ENCODE peak calls at places on chromosomes 12 and 14, in four cellular contexts. One of them, this sample, is unnamed.

GRCh38 chr14:49505026-49505766 is 81.0 kb downstream of the RPS29 start:
- DNase-seq in GM12878: no peak
- DNase-seq in K562: no peak
- DNase-seq in IMR-90: peak; percentile 1
- DNase-seq in this sample: no peak

GRCh38 chr14:51534623-51535022 is 117.1 kb upstream of the FRMD6 start:
- DNase-seq in GM12878: no peak
- DNase-seq in IMR-90: peak; percentile 67
- DNase-seq in K562: no peak
- DNase-seq in this sample: no peak

GRCh38 chr14:71196921-71197320 is 289.7 kb downstream of the PCNX1 start:
- DNase-seq in GM12878: no peak
- DNase-seq in IMR-90: no peak
- DNase-seq in K562: no peak
- DNase-seq in this sample: no peak

GRCh38 chr12:31651893-31652521 is 7.5 kb upstream of the ETFBKMT start:
- DNase-seq in GM12878: no peak
- DNase-seq in K562: no peak
- DNase-seq in IMR-90: no peak
- DNase-seq in this sample: no peak

GRCh38 chr14:31895206-31895605 is 181.9 kb upstream of the ARHGAP5 start:
- DNase-seq in GM12878: no peak
- DNase-seq in K562: no peak
- DNase-seq in IMR-90: peak; percentile 89
- DNase-seq in this sample: no peak

GRCh38 chr12:49568442-49568776 is 467 bp upstream of the MCRS1 start:
- DNase-seq in K562: no peak
- DNase-seq in IMR-90: no peak
- DNase-seq in GM12878: no peak
- DNase-seq in this sample: no peak

GRCh38 chr14:69845050-69845581 is 34.1 kb upstream of the SMOC1 start:
- DNase-seq in K562: no peak
- DNase-seq in GM12878: no peak
- DNase-seq in IMR-90: no peak
- DNase-seq in this sample: no peak

GRCh38 chr12:12513416-12514006 is 49.2 kb downstream of the DUSP16 start:
- DNase-seq in GM12878: no peak
- DNase-seq in K562: no peak
- DNase-seq in IMR-90: no peak
- DNase-seq in this sample: no peak

GRCh38 chr12:1919763-1920162 is 1.3 kb upstream of the CACNA2D4 start:
- DNase-seq in GM12878: no peak
- DNase-seq in IMR-90: no peak
- DNase-seq in K562: peak; percentile 1
- DNase-seq in this sample: no peak

GRCh38 chr14:23457587-23458445 is 11.7 kb upstream of the NGDN start:
- DNase-seq in K562: no peak
- DNase-seq in GM12878: no peak
- DNase-seq in IMR-90: no peak
- DNase-seq in this sample: no peak

GRCh38 chr14:30420489-30420888 is 138.5 kb upstream of the G2E3 start:
- DNase-seq in IMR-90: no peak
- DNase-seq in K562: no peak
- DNase-seq in GM12878: no peak
- DNase-seq in this sample: no peak

GRCh38 chr14:30417121-30417520 is 141.8 kb upstream of the G2E3 start:
- DNase-seq in GM12878: no peak
- DNase-seq in IMR-90: no peak
- DNase-seq in K562: no peak
- DNase-seq in this sample: peak; percentile 7

GRCh38 chr14:30417999-30418398 is 141.0 kb upstream of the G2E3 start:
- DNase-seq in GM12878: no peak
- DNase-seq in IMR-90: no peak
- DNase-seq in K562: no peak
- DNase-seq in this sample: no peak

GRCh38 chr14:30419037-30419436 is 139.9 kb upstream of the G2E3 start:
- DNase-seq in IMR-90: no peak
- DNase-seq in K562: no peak
- DNase-seq in GM12878: no peak
- DNase-seq in this sample: no peak
- TF ChIP-seq ELK1 in IMR-90: no peak
- TF ChIP-seq ELK1 in K562: no peak
- TF ChIP-seq ELK1 in GM12878: no peak
- TF ChIP-seq ELK1 in this sample: no peak

DNA sequence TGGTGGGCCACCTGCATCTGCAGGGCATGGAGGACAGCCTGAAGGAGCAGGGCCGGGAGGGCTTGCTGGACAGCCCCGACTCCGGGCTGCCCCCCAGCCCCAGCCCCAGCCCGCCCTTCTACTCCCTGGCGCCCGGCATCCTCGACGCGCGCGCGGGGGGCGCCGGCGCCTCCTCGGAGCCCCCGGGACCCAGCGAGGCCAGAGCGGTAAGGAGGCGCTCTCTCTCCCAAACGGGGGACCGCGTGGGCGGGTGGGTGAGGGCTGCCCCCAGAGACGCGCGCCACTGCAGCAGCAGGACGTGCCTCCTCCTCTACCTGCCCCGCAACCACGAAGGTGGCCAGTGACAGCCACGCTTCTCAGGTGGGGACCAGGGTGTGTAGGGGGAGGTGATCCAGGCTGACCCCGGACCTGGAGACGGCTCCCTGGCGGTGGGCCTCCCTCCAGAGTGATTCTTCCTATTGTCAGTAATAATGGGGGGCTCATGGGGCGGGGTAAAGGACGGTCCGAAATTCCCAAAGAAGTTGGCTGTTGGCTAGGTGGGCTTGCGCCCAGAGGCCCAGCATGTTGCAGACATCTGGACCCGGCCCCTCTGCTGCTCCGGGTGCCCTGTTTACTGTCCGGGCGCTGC is 652 bp downstream of the RFLNA start:
- DNase-seq in IMR-90: no peak
- DNase-seq in GM12878: no peak
- DNase-seq in K562: no peak
- DNase-seq in this sample: no peak
- TF ChIP-seq ELK1 in IMR-90: no peak
- TF ChIP-seq ELK1 in GM12878: no peak
- TF ChIP-seq ELK1 in K562: no peak
- TF ChIP-seq ELK1 in this sample: no peak

GRCh38 chr12:57178213-57178612 is 30.8 kb upstream of the LRP1-AS start:
- DNase-seq in GM12878: no peak
- DNase-seq in IMR-90: no peak
- DNase-seq in K562: peak; percentile 40
- DNase-seq in this sample: peak; percentile 52

GRCh38 chr12:57175428-57176138 is 28.2 kb upstream of the LRP1-AS start:
- DNase-seq in GM12878: no peak
- DNase-seq in IMR-90: peak; percentile 71
- DNase-seq in K562: peak; percentile 82
- DNase-seq in this sample: peak; percentile 88

GRCh38 chr12:57177354-57177753 is 29.9 kb upstream of the LRP1-AS start:
- DNase-seq in IMR-90: no peak
- DNase-seq in K562: no peak
- DNase-seq in GM12878: no peak
- DNase-seq in this sample: no peak

GRCh38 chr12:57176139-57176477 is 28.7 kb upstream of the LRP1-AS start:
- DNase-seq in K562: no peak
- DNase-seq in GM12878: no peak
- DNase-seq in IMR-90: no peak
- DNase-seq in this sample: no peak

DNA sequence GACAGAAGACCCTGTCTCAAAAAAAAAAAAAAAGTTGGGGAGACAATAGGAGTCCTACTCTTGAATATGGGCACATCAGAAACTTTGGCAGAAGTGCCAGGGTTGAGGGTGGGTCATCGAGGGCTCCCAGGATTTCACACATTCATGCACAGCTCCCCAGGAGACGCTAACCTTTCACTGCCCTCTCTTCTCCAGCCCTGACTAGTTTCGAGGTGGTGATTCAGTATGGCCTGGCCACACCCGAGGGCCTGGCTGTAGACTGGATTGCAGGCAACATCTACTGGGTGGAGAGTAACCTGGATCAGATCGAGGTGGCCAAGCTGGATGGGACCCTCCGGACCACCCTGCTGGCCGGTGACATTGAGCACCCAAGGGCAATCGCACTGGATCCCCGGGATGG is 29.4 kb upstream of the LRP1-AS start:
- DNase-seq in GM12878: no peak
- DNase-seq in IMR-90: no peak
- DNase-seq in K562: no peak
- DNase-seq in this sample: no peak
- TF ChIP-seq ELK1 in GM12878: no peak
- TF ChIP-seq ELK1 in IMR-90: no peak
- TF ChIP-seq ELK1 in K562: no peak
- TF ChIP-seq ELK1 in this sample: no peak

DNA sequence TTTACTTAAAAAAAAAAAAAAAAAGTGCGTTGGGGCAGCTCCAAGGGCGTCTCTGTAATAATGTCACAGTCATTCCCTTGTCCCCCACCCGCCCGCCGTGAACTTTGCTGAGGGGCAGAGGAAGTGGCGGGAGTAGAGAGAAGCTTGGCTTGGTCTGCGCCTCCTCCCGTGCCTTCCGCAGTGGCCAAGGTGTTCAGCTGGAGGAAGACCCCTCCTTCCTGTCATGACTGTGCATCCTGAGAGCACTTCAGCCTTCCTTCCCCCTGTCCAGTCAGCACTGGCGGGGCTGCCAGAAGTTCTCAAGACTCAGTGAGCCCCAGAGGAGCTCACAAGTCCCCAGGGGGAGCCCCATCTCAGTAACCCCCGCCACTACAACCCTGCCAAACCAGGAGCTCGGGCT is 32.2 kb downstream of the AACS start:
- DNase-seq in K562: no peak
- DNase-seq in GM12878: no peak
- DNase-seq in IMR-90: no peak
- DNase-seq in this sample: no peak
- TF ChIP-seq ELK1 in K562: no peak
- TF ChIP-seq ELK1 in GM12878: no peak
- TF ChIP-seq ELK1 in IMR-90: no peak
- TF ChIP-seq ELK1 in this sample: no peak

GRCh38 chr14:88935083-88935482 is 110.6 kb downstream of the TTC8 start:
- DNase-seq in K562: no peak
- DNase-seq in GM12878: no peak
- DNase-seq in IMR-90: no peak
- DNase-seq in this sample: no peak

GRCh38 chr14:88934231-88934898 is 109.9 kb downstream of the TTC8 start:
- DNase-seq in K562: no peak
- DNase-seq in GM12878: no peak
- DNase-seq in IMR-90: peak; percentile 49
- DNase-seq in this sample: no peak

GRCh38 chr14:88933203-88933602 is 108.8 kb downstream of the TTC8 start:
- DNase-seq in K562: no peak
- DNase-seq in GM12878: no peak
- DNase-seq in IMR-90: no peak
- DNase-seq in this sample: no peak

GRCh38 chr14:88929656-88930436 is 105.4 kb downstream of the TTC8 start:
- DNase-seq in K562: peak; percentile 8
- DNase-seq in GM12878: no peak
- DNase-seq in IMR-90: no peak
- DNase-seq in this sample: no peak
- TF ChIP-seq ELK1 in K562: no peak
- TF ChIP-seq ELK1 in GM12878: no peak
- TF ChIP-seq ELK1 in IMR-90: no peak
- TF ChIP-seq ELK1 in this sample: no peak

GRCh38 chr12:24045816-24046257 is 96.4 kb upstream of the SOX5 start:
- DNase-seq in IMR-90: peak; percentile 47
- DNase-seq in K562: no peak
- DNase-seq in GM12878: no peak
- DNase-seq in this sample: no peak
- TF ChIP-seq ELK1 in IMR-90: no peak
- TF ChIP-seq ELK1 in K562: no peak
- TF ChIP-seq ELK1 in GM12878: no peak
- TF ChIP-seq ELK1 in this sample: no peak

GRCh38 chr14:79044894-79045624 is 874.9 kb downstream of the NRXN3 start:
- DNase-seq in K562: no peak
- DNase-seq in GM12878: no peak
- DNase-seq in IMR-90: peak; percentile 88
- DNase-seq in this sample: peak; percentile 46
- TF ChIP-seq ELK1 in K562: no peak
- TF ChIP-seq ELK1 in GM12878: no peak
- TF ChIP-seq ELK1 in IMR-90: no peak
- TF ChIP-seq ELK1 in this sample: no peak